ENCODE peak calls at places on chromosomes 16 and 17, in five cellular contexts. D is heart left ventricle, X is heart right ventricle, B is RWPE1, E is gastrocnemius medialis. F is an unnamed sample.
A peak's percentile ranks its signal among the peaks of the same experiment; 100 is the strongest.

GRCh38 chr16:2160915-2161551 is 5.5 kb downstream of the TRAF7 start:
- DNase-seq in D (peak; percentile 50), X (peak; percentile 44), B (no peak), E (peak; percentile 32), F (peak; percentile 65)

GRCh38 chr17:46012506-46013079 is 13.5 kb downstream of the STH start:
- DNase-seq in D (no peak), X (no peak), B (no peak), E (no peak), F (no peak)

GRCh38 chr16:55189179-55189578 is 134.8 kb upstream of the IRX6 start:
- DNase-seq in D (no peak), X (no peak), B (no peak), E (no peak), F (no peak)

GRCh38 chr17:47238321-47239010 is 15.2 kb upstream of the ITGB3 start:
- DNase-seq in D (no peak), X (no peak), B (no peak), E (no peak), F (no peak)

GRCh38 chr17:18191967-18192366 is 8.3 kb downstream of the ALKBH5 start:
- DNase-seq in D (no peak), X (no peak), B (no peak), E (no peak), F (no peak)

GRCh38 chr17:28018439-28019070 is 23.9 kb upstream of the NLK start:
- DNase-seq in D (peak; percentile 31), X (peak; percentile 49), B (peak; percentile 34), E (no peak), F (no peak)

GRCh38 chr17:12973496-12974318 is 44.1 kb downstream of the ELAC2 start:
- DNase-seq in D (no peak), X (no peak), B (no peak), E (no peak), F (no peak)

GRCh38 chr16:31357324-31358156 is 2.6 kb downstream of the ITGAX start:
- DNase-seq in D (no peak), X (no peak), B (no peak), E (no peak), F (no peak)

GRCh38 chr16:85610059-85610445 is 3.1 kb upstream of the GSE1 start:
- DNase-seq in D (no peak), X (no peak), B (no peak), E (no peak), F (no peak)

GRCh38 chr17:57810740-57811632 is 38.9 kb downstream of the MRPS23 start:
- DNase-seq in D (peak; percentile 75), X (peak; percentile 70), B (no peak), E (no peak), F (no peak)

GRCh38 chr17:74085434-74085833 is 118.0 kb upstream of the RPL38 start:
- DNase-seq in D (no peak), X (no peak), B (no peak), E (no peak), F (no peak)

GRCh38 chr16:78478267-78478821 is 378.9 kb downstream of the WWOX start:
- DNase-seq in D (peak; percentile 19), X (no peak), B (no peak), E (no peak), F (no peak)

GRCh38 chr17:50028207-50029120 is 27.4 kb upstream of the ITGA3 start:
- DNase-seq in D (no peak), X (no peak), B (peak; percentile 97), E (no peak), F (no peak)

GRCh38 chr16:6274366-6274765 is 1058.3 kb upstream of the RBFOX1 start:
- DNase-seq in D (no peak), X (no peak), B (no peak), E (no peak), F (no peak)

GRCh38 chr16:55324491-55325447 is 766 bp downstream of the IRX6 start:
- DNase-seq in D (peak; percentile 43), X (peak; percentile 56), B (no peak), E (no peak), F (no peak)

GRCh38 chr16:57361384-57361783 is 2.8 kb downstream of the CCL22 start:
- DNase-seq in D (no peak), X (no peak), B (no peak), E (no peak), F (no peak)

GRCh38 chr17:6456321-6456720 is 12.1 kb downstream of the PIMREG start:
- DNase-seq in D (no peak), X (no peak), B (no peak), E (no peak), F (no peak)

GRCh38 chr17:11935734-11936406 is 61.4 kb downstream of the ZNF18 start:
- DNase-seq in D (peak; percentile 41), X (peak; percentile 51), B (peak; percentile 40), E (no peak), F (no peak)

GRCh38 chr17:59244081-59244480 is 23.8 kb downstream of the GDPD1 start:
- DNase-seq in D (no peak), X (no peak), B (no peak), E (no peak), F (no peak)

GRCh38 chr16:52496051-52496876 is 50.7 kb downstream of the TOX3 start:
- DNase-seq in D (no peak), X (no peak), B (no peak), E (no peak), F (no peak)

GRCh38 chr16:11824362-11824761 is 27.0 kb downstream of the RSL1D1 start:
- DNase-seq in D (no peak), X (peak; percentile 28), B (no peak), E (peak; percentile 53), F (peak; percentile 50)

GRCh38 chr17:58991718-58992331 is 114.9 kb downstream of the TRIM37 start:
- DNase-seq in D (no peak), X (no peak), B (no peak), E (no peak), F (no peak)

GRCh38 chr16:71328151-71328550 is 30.4 kb upstream of the CALB2 start:
- DNase-seq in D (no peak), X (no peak), B (no peak), E (no peak), F (no peak)

GRCh38 chr17:43216369-43216761 is 4.7 kb downstream of the TMEM106A start:
- DNase-seq in D (peak; percentile 13), X (no peak), B (no peak), E (no peak), F (no peak)

GRCh38 chr17:72125226-72125651 is 4.4 kb downstream of the SOX9 start:
- DNase-seq in D (no peak), X (no peak), B (no peak), E (no peak), F (no peak)

GRCh38 chr17:78081551-78081950 is 47.0 kb downstream of the TMC6 start:
- DNase-seq in D (no peak), X (no peak), B (no peak), E (no peak), F (no peak)

GRCh38 chr17:17186051-17186450 is 20.1 kb downstream of the PLD6 start:
- DNase-seq in D (no peak), X (no peak), B (peak; percentile 68), E (no peak), F (no peak)

GRCh38 chr17:60142872-60143499 is 6.8 kb upstream of the CA4 start:
- DNase-seq in D (peak; percentile 86), X (peak; percentile 89), B (peak; percentile 56), E (peak; percentile 43), F (peak; percentile 94)

GRCh38 chr16:27625050-27625697 is 75.2 kb downstream of the KATNIP start:
- DNase-seq in D (no peak), X (peak; percentile 10), B (no peak), E (no peak), F (no peak)

GRCh38 chr17:61904094-61904710 is 23.6 kb downstream of the INTS2 start:
- DNase-seq in D (no peak), X (no peak), B (no peak), E (no peak), F (no peak)

GRCh38 chr16:27963471-27963965 is 100.0 kb downstream of the GSG1L start:
- DNase-seq in D (no peak), X (no peak), B (no peak), E (no peak), F (no peak)

GRCh38 chr16:58299757-58300349 is 5.0 kb upstream of the PRSS54 start:
- DNase-seq in D (no peak), X (peak; percentile 24), B (no peak), E (no peak), F (no peak)

DNA sequence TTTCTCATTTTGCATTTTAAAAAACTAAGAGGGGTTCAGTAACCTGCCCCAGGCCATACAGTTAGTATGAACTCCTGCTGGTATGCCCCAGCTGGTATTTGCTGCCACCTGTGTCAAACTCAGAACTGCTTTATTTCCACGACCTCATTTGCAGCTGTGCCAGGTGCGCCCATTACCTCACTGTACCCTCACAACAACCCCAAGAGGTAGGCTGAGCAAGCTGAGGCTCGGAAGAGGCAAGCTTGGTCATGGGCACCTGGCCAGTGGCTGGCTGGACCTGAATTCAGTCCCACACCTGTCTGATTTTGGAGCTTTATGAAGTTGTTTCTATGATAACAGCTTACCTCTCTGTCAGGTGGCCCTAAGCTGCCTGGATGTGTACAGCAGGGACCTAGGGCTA is 7.6 kb downstream of the EPN2 start:
- DNase-seq in D (no peak), X (no peak), B (no peak), E (no peak), F (no peak)
- H3K27ac ChIP-seq in D (peak overlapping the region; percentile 1), X (no peak overlapping the region), B (peak overlapping the region; percentile 37), E (no peak overlapping the region), F (no peak overlapping the region)

GRCh38 chr16:29170393-29171239 is 185.8 kb downstream of the LAT start:
- DNase-seq in D (no peak), X (no peak), B (no peak), E (no peak), F (no peak)
- H3K27ac ChIP-seq in D (peak overlapping the region; percentile 49), X (peak overlapping the region; percentile 53), B (no peak overlapping the region), E (no peak overlapping the region), F (no peak overlapping the region)

GRCh38 chr16:4505356-4506153 is 29.4 kb downstream of the HMOX2 start:
- DNase-seq in D (peak; percentile 39), X (no peak), B (no peak), E (no peak), F (no peak)
- H3K27ac ChIP-seq in D (peak overlapping the region; percentile 38), X (no peak overlapping the region), B (no peak overlapping the region), E (no peak overlapping the region), F (peak overlapping the region; percentile 55)

GRCh38 chr17:68453991-68454665 is 3.2 kb downstream of the WIPI1 start:
- DNase-seq in D (no peak), X (no peak), B (no peak), E (no peak), F (no peak)

GRCh38 chr17:68451650-68452354 is 5.5 kb downstream of the WIPI1 start:
- DNase-seq in D (no peak), X (no peak), B (no peak), E (no peak), F (no peak)

GRCh38 chr17:68450391-68450790 is 6.9 kb downstream of the WIPI1 start:
- DNase-seq in D (no peak), X (no peak), B (no peak), E (no peak), F (no peak)

GRCh38 chr17:68450801-68451200 is 6.5 kb downstream of the WIPI1 start:
- DNase-seq in D (no peak), X (no peak), B (no peak), E (no peak), F (no peak)

DNA sequence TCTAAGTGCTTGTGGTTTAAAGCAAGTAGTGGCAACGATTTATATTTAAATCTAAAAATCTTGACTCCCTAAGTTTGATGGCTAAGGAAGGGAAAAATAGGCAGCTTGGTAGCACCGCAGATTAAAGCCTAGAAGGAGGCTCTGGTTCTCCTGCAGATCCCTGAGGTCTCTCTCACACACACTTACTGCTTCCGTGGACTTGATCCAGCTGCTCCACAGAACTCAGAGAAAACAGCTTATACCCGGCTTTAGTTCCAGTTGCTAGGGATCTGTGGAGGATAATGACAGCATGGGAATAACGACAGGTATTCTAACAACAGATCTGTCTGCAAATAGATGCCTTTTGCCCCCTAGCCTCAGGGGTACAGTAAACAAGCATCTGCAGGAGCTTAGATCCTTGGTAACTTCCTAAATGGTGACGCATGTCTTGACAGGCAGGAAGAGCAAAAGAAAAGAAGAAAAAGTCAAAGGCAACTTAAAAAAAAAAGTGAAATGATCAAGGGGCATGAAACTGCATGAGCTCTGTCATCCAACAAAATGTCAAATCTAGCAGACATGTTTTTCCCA is 4.5 kb downstream of the WIPI1 start:
- DNase-seq in D (no peak), X (no peak), B (no peak), E (no peak), F (no peak)
- H3K27ac ChIP-seq in D (peak overlapping the region; percentile 97), X (no peak overlapping the region), B (no peak overlapping the region), E (peak overlapping the region; percentile 100), F (peak overlapping the region; percentile 99)